ENCODE peak calls at places on chromosomes 2 and 18, in six cellular contexts. I, S, K, Q, H and O are unnamed samples.

GRCh38 chr18:24656571-24656971 is 196.1 kb downstream of the HRH4 start:
- DNase-seq in I (peak), S (no peak), K (no peak), Q (peak), H (no peak), O (no peak)

GRCh38 chr18:28065031-28065792 is 111.7 kb downstream of the CDH2 start:
- DNase-seq in I (peak), S (no peak), K (no peak), Q (no peak), H (no peak), O (no peak)

GRCh38 chr2:63399171-63399570 is 189.1 kb downstream of the WDPCP start:
- DNase-seq in I (no peak), S (no peak), K (no peak), Q (peak), H (peak), O (no peak)

GRCh38 chr2:190996338-190996946 is 17.5 kb downstream of the STAT1 start:
- DNase-seq in I (peak), S (no peak), K (peak), Q (peak), H (no peak), O (peak)

GRCh38 chr2:158994920-158995676 is 26.7 kb downstream of the TANC1 start:
- DNase-seq in I (peak), S (no peak), K (no peak), Q (no peak), H (no peak), O (no peak)

GRCh38 chr2:164389411-164389810 is 231.9 kb downstream of the GRB14 start:
- DNase-seq in I (no peak), S (no peak), K (no peak), Q (no peak), H (no peak), O (no peak)

GRCh38 chr2:239264838-239265651 is 135.8 kb downstream of the HDAC4 start:
- DNase-seq in I (peak), S (no peak), K (peak), Q (no peak), H (no peak), O (peak)

GRCh38 chr18:35524236-35524635 is 26.5 kb upstream of the INO80C start:
- DNase-seq in I (peak), S (no peak), K (no peak), Q (no peak), H (no peak), O (no peak)

GRCh38 chr2:20065885-20066602 is 14.6 kb upstream of the LAPTM4A start:
- DNase-seq in I (peak), S (no peak), K (no peak), Q (peak), H (no peak), O (no peak)

GRCh38 chr2:120849278-120849677 is 113.6 kb downstream of the GLI2 start:
- DNase-seq in I (no peak), S (no peak), K (no peak), Q (no peak), H (no peak), O (no peak)

GRCh38 chr2:66575625-66576371 is 140.9 kb downstream of the MEIS1 start:
- DNase-seq in I (no peak), S (no peak), K (no peak), Q (no peak), H (peak), O (no peak)

GRCh38 chr2:201909961-201910361 is 103.6 kb downstream of the CDK15 start:
- DNase-seq in I (peak), S (peak), K (no peak), Q (no peak), H (no peak), O (no peak)

GRCh38 chr2:10405441-10405840 is 42.7 kb downstream of the ODC1 start:
- DNase-seq in I (peak), S (no peak), K (no peak), Q (no peak), H (no peak), O (no peak)

GRCh38 chr2:204333861-204334260 is 211.4 kb upstream of the PARD3B start:
- DNase-seq in I (no peak), S (no peak), K (no peak), Q (no peak), H (no peak), O (no peak)

GRCh38 chr2:219171231-219171651 is 1.4 kb upstream of the SLC23A3 start:
- DNase-seq in I (peak), S (peak), K (peak), Q (peak), H (peak), O (peak)

GRCh38 chr18:55868909-55869308 is 280.9 kb upstream of the TCF4 start:
- DNase-seq in I (peak), S (no peak), K (no peak), Q (no peak), H (no peak), O (no peak)

GRCh38 chr2:214533511-214533910 is 122.7 kb downstream of the VWC2L start:
- DNase-seq in I (no peak), S (no peak), K (no peak), Q (no peak), H (no peak), O (no peak)

GRCh38 chr2:214311931-214312749 is 98.7 kb upstream of the VWC2L start:
- DNase-seq in I (peak), S (no peak), K (no peak), Q (no peak), H (no peak), O (no peak)

GRCh38 chr2:58479557-58480120 is 238.5 kb upstream of the FANCL start:
- DNase-seq in I (no peak), S (no peak), K (no peak), Q (peak), H (no peak), O (no peak)

GRCh38 chr2:8544786-8545631 is 136.8 kb upstream of the ID2 start:
- DNase-seq in I (peak), S (peak), K (peak), Q (peak), H (peak), O (peak)

GRCh38 chr2:111633139-111633538 is 250.9 kb downstream of the ANAPC1 start:
- DNase-seq in I (no peak), S (no peak), K (no peak), Q (no peak), H (no peak), O (no peak)

GRCh38 chr2:65437392-65438135 is 5.2 kb upstream of the SPRED2 start:
- DNase-seq in I (no peak), S (no peak), K (no peak), Q (no peak), H (peak), O (no peak)

GRCh38 chr2:46188041-46188715 is 109.0 kb upstream of the EPAS1 start:
- DNase-seq in I (no peak), S (no peak), K (no peak), Q (no peak), H (no peak), O (no peak)

GRCh38 chr2:179020156-179020750 is 29.7 kb downstream of the CCDC141 start:
- DNase-seq in I (peak), S (no peak), K (no peak), Q (peak), H (peak), O (peak)

GRCh38 chr18:35635171-35635570 is 53.6 kb downstream of the GALNT1 start:
- DNase-seq in I (peak), S (no peak), K (no peak), Q (no peak), H (no peak), O (no peak)

GRCh38 chr2:144625216-144626010 is 105.5 kb upstream of the ZEB2 start:
- DNase-seq in I (no peak), S (no peak), K (no peak), Q (no peak), H (no peak), O (no peak)

GRCh38 chr2:142786922-142787702 is 90.4 kb upstream of the KYNU start:
- DNase-seq in I (no peak), S (no peak), K (no peak), Q (no peak), H (no peak), O (no peak)

GRCh38 chr2:45857848-45858520 is 206.5 kb downstream of the PRKCE start:
- DNase-seq in I (no peak), S (no peak), K (no peak), Q (peak), H (no peak), O (no peak)

GRCh38 chr2:11753886-11754704 is 7.7 kb downstream of the LPIN1 start:
- DNase-seq in I (peak), S (peak), K (peak), Q (peak), H (no peak), O (no peak)

GRCh38 chr18:11976882-11977281 is 4.4 kb upstream of the IMPA2 start:
- DNase-seq in I (peak), S (no peak), K (no peak), Q (no peak), H (no peak), O (no peak)